ENCODE peak calls at places on chromosomes 6 and 20, in nine cellular contexts. X, E, Z, W, C, S, N, V and K are unnamed samples.

GRCh38 chr6:346389-347030 is 45.0 kb upstream of the IRF4 start:
- DNase-seq in C (no peak), Z (no peak), S (peak; percentile 43), X (no peak), E (no peak), N (peak; percentile 20), V (no peak), W (no peak), K (peak; percentile 55)

GRCh38 chr6:37021356-37022129 is 16.1 kb downstream of the FGD2 start:
- DNase-seq in S (peak; percentile 69), Z (peak; percentile 42), N (peak; percentile 72), V (no peak), W (no peak), C (peak; percentile 60), X (no peak), E (no peak), K (no peak)

GRCh38 chr20:24609757-24610156 is 140.3 kb downstream of the SYNDIG1 start:
- DNase-seq in S (no peak), V (no peak), W (no peak), Z (no peak), X (no peak), E (no peak), C (no peak), N (no peak), K (no peak)

GRCh38 chr6:44034391-44034861 is 92.8 kb downstream of the MRPL14 start:
- DNase-seq in S (peak; percentile 47), E (no peak), V (no peak), Z (no peak), C (peak; percentile 65), N (no peak), X (peak; percentile 42), W (no peak), K (peak; percentile 66)

GRCh38 chr6:170222498-170223471 is 68.1 kb downstream of the DLL1 start:
- DNase-seq in N (no peak), X (no peak), V (no peak), W (no peak), S (peak; percentile 74), E (no peak), Z (no peak), C (peak; percentile 72), K (peak; percentile 69)

GRCh38 chr20:63090052-63090451 is 83.3 kb upstream of the BHLHE23 start:
- DNase-seq in C (no peak), S (peak; percentile 3), N (no peak), Z (no peak), E (no peak), W (no peak), X (no peak), V (no peak), K (no peak)

GRCh38 chr6:93136111-93136510 is 283.2 kb downstream of the EPHA7 start:
- DNase-seq in S (no peak), W (no peak), C (no peak), E (no peak), Z (no peak), V (no peak), X (no peak), N (no peak), K (no peak)

GRCh38 chr6:160069050-160069454 is 52.6 kb upstream of the SLC22A1 start:
- DNase-seq in Z (no peak), N (no peak), E (no peak), V (no peak), W (no peak), S (no peak), X (no peak), C (no peak), K (no peak)

GRCh38 chr20:46816097-46816496 is 78.5 kb upstream of the EYA2 start:
- DNase-seq in S (no peak), X (no peak), V (no peak), E (no peak), N (no peak), C (no peak), W (no peak), Z (no peak), K (no peak)

GRCh38 chr20:62679978-62680589 is 28.6 kb upstream of the NTSR1 start:
- DNase-seq in V (no peak), X (no peak), C (no peak), Z (no peak), S (no peak), N (no peak), E (no peak), W (no peak), K (no peak)

GRCh38 chr6:143575840-143576498 is 64.4 kb upstream of the FUCA2 start:
- DNase-seq in S (no peak), V (no peak), E (no peak), Z (no peak), W (no peak), X (no peak), N (no peak), C (no peak), K (no peak)

DNA sequence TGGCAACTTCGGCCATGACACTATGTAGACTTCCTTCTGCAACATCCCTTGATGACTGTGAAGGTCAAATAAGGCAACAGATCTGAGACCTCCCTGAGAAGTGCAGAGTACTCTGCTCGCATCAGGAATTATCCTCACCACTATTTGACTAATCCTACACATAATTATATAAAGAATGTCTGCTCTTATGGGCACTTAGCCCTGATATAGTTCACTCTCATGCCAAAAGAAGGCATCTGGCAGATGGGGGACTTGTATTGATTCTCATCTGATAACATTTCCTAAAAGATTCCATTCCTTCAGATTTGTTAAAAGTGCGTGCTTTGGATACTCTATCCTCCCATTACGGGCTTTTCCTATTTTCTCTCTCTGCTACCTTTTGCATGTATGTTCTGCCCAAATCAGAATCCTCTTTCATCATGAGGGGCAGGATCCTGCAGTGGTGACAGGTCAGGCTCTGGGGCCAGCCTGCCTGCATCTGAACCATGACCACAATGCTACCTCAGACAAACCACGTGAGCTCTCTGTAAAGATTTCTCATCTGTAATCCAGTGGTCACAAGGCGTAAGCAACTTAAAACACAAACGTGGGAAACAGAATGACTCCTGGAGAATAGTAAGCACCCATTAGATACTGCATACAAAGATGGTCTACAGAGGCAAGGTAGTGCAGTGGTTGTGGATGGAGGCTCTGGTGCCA is 134.0 kb downstream of the GJA10 start:
- DNase-seq in E (no peak), W (no peak), S (no peak), Z (no peak), N (no peak), C (no peak), V (no peak), X (no peak), K (no peak)
- H3K4me3 ChIP-seq in E (no peak overlapping the region), W (no peak overlapping the region), S (no peak overlapping the region), Z (no peak overlapping the region), N (no peak overlapping the region), C (no peak overlapping the region), V (no peak overlapping the region), X (no peak overlapping the region), K (no peak overlapping the region)

GRCh38 chr6:157238346-157238745 is 85.0 kb downstream of the TMEM242 start:
- DNase-seq in V (no peak), C (no peak), N (no peak), S (peak; percentile 8), W (no peak), E (no peak), Z (no peak), X (no peak), K (no peak)

GRCh38 chr6:157240960-157241311 is 82.4 kb downstream of the TMEM242 start:
- DNase-seq in E (no peak), N (no peak), S (peak; percentile 63), C (no peak), X (no peak), W (no peak), Z (no peak), V (no peak), K (no peak)

GRCh38 chr6:157239148-157239547 is 84.2 kb downstream of the TMEM242 start:
- DNase-seq in E (no peak), X (no peak), S (peak; percentile 19), Z (no peak), C (no peak), N (no peak), W (no peak), V (no peak), K (no peak)

GRCh38 chr6:157240059-157240959 is 83.0 kb downstream of the TMEM242 start:
- DNase-seq in V (peak; percentile 92), X (no peak), S (peak; percentile 61), E (no peak), Z (peak; percentile 62), C (peak; percentile 93), W (peak; percentile 73), N (peak; percentile 38), K (peak; percentile 59)

DNA sequence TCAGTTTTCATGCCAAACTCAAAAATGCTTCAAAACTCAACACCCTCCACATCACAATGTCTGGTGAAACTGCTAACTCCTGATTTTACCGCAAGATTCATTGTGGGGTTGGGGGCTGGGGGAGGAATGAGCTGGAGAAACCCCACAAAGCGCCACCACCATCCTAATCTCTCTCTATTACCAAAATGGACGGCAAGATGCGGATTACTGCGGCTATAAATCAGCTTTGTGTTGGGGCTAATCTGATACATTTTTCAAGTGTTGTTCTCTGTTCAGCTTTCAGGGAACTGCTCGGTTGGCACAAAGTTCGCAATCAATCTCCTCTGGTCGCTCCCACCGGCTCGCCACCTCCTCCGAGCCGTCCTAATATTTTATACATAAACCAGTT is 83.7 kb downstream of the TMEM242 start:
- DNase-seq in Z (no peak), C (no peak), X (no peak), E (no peak), N (no peak), V (no peak), S (no peak), W (no peak), K (no peak)
- H3K4me1 ChIP-seq in Z (peaks cover 18% of the 10 kb centered on the region), C (no peaks in the 10 kb centered on the region), X (peaks cover 22% of the 10 kb centered on the region), E (no peaks in the 10 kb centered on the region), N (no peaks in the 10 kb centered on the region), V (peaks cover 45% of the 10 kb centered on the region), S (peaks cover 7% of the 10 kb centered on the region), W (peaks cover 68% of the 10 kb centered on the region), K (peaks cover 8% of the 10 kb centered on the region)

DNA sequence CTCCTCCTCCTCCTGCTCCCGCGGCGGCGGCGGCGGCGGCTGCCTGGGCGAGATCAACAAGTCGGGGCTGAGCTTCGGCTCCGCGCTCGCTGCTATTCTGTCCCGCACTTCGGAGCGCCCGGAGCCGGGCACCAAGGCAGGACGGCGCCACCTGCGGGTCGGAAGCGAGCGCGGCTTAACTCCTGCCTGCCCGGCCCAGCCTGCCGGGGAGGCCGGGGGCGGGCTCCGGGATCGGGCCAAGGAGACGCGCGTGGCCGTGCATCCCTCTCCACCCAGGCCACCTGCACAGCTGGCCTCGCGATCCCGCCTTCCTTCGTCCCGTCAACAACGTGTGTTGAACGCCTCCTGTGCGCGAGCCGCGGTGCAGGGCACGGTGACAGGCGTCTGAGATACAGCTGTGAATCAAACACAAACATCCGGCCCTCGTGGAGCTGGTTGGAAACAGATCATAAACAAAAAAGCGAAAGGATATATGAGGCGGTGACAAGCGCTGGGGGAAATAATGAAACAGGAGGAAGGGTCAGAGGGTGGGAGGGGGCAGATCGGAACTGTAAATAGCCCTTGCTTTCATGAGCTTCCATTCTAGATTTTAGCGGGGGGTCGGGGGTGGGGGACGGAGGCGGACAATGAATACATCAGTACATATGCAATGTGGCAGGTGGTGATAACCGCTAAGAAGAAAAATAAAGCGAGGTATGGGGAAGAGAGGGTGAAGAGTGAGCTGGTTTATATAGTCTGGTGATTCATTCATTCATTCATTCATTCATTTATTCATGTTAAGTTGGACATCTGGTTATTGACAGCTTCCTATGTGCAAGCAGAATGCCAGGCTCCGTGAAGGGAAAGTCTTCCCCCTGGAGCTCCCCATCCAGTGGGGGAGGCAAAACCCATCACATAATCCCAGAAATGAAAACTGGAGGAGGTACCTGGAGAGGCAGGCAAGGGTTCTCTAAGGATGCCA is 2.0 kb upstream of the KCNB1 start:
- DNase-seq in V (peak; percentile 91), C (peak; percentile 93), N (peak; percentile 86), E (peak; percentile 63), X (peak; percentile 79), Z (peak; percentile 92), W (peak; percentile 40), S (peak; percentile 87), K (peak; percentile 83)
- H3K4me3 ChIP-seq in V (peak overlapping the region; percentile 65), C (peak overlapping the region; percentile 18), N (peak overlapping the region; percentile 29), E (no peak overlapping the region), X (peak overlapping the region; percentile 47), Z (peak overlapping the region; percentile 5), W (peak overlapping the region; percentile 75), S (peak overlapping the region; percentile 32), K (peak overlapping the region; percentile 43)

GRCh38 chr6:45827952-45828530 is 187.6 kb downstream of the CLIC5 start:
- DNase-seq in E (no peak), X (no peak), N (no peak), V (no peak), S (no peak), Z (peak; percentile 45), W (no peak), C (no peak), K (no peak)
- H3K4me1 ChIP-seq in E (no peaks in the 10 kb centered on the region), X (no peaks in the 10 kb centered on the region), N (no peaks in the 10 kb centered on the region), V (no peaks in the 10 kb centered on the region), S (peaks cover 6% of the 10 kb centered on the region), Z (no peaks in the 10 kb centered on the region), W (no peaks in the 10 kb centered on the region), C (no peaks in the 10 kb centered on the region), K (no peaks in the 10 kb centered on the region)